ENCODE peak calls at places on chromosome 9, in four cellular contexts. I, E, T and K are unnamed samples.

GRCh38 chr9:2087500-2088313 is 72.6 kb downstream of the SMARCA2 start:
- DNase-seq in E (no peak), T (no peak), I (peak; percentile 24), K (peak; percentile 25)

GRCh38 chr9:114777841-114778240 is 28.0 kb downstream of the TNFSF15 start:
- DNase-seq in T (no peak), I (no peak), E (no peak), K (no peak)

GRCh38 chr9:4420351-4420750 is 69.9 kb upstream of the SLC1A1 start:
- DNase-seq in E (no peak), T (no peak), I (no peak), K (no peak)

GRCh38 chr9:131422241-131422792 is 28.4 kb downstream of the PRRC2B start:
- DNase-seq in T (no peak), I (peak; percentile 73), E (peak; percentile 61), K (no peak)

GRCh38 chr9:105216440-105217178 is 27.8 kb upstream of the SLC44A1 start:
- DNase-seq in T (no peak), E (no peak), I (peak; percentile 75), K (peak; percentile 82)

GRCh38 chr9:63816742-63817621 is 1468.0 kb downstream of the FOXD4L5 start:
- DNase-seq in E (peak; percentile 84), T (peak; percentile 84), I (peak; percentile 97), K (peak; percentile 92)

GRCh38 chr9:81829201-81829882 is 98.9 kb upstream of the SPATA31D4 start:
- DNase-seq in E (no peak), T (no peak), I (no peak), K (no peak)

GRCh38 chr9:113738898-113739604 is 137.1 kb upstream of the ZNF618 start:
- DNase-seq in E (no peak), T (no peak), I (peak; percentile 0), K (no peak)

GRCh38 chr9:6563036-6563435 is 82.5 kb downstream of the GLDC start:
- DNase-seq in E (no peak), I (no peak), T (no peak), K (no peak)

GRCh38 chr9:134820901-134821300 is 59.7 kb upstream of the FCN2 start:
- DNase-seq in I (no peak), T (no peak), E (no peak), K (no peak)

GRCh38 chr9:126745574-126746411 is 59.0 kb upstream of the ZBTB43 start:
- DNase-seq in T (no peak), E (no peak), I (no peak), K (no peak)

GRCh38 chr9:6049798-6050197 is 34.4 kb upstream of the RANBP6 start:
- DNase-seq in I (no peak), T (no peak), E (no peak), K (no peak)

GRCh38 chr9:114919611-114920010 is 10.8 kb downstream of the TNFSF8 start:
- DNase-seq in I (no peak), T (no peak), E (no peak), K (no peak)

GRCh38 chr9:75105841-75106240 is 17.5 kb downstream of the OSTF1 start:
- DNase-seq in I (no peak), E (no peak), T (no peak), K (no peak)

GRCh38 chr9:91939953-91940352 is 10.1 kb downstream of the ROR2 start:
- DNase-seq in E (no peak), T (no peak), I (no peak), K (no peak)

GRCh38 chr9:131279927-131280530 is 3.7 kb upstream of the FAM78A start:
- DNase-seq in T (no peak), I (no peak), E (peak; percentile 61), K (peak; percentile 47)

GRCh38 chr9:30120654-30121053 is 2263.8 kb upstream of the ACO1 start:
- DNase-seq in T (no peak), E (no peak), I (no peak), K (no peak)

GRCh38 chr9:91240596-91240995 is 121.1 kb downstream of the AUH start:
- DNase-seq in I (no peak), T (no peak), E (no peak), K (no peak)

GRCh38 chr9:136331556-136332481 is 4.5 kb downstream of the GPSM1 start:
- DNase-seq in I (no peak), T (no peak), E (no peak), K (no peak)